ENCODE peak calls at places on chromosomes 7 and 10, in six cellular contexts. J, T, W, S, U and C are unnamed samples. For H3K27me3, the result is how much of the 10 kb centered on the place peaks cover.

GRCh38 chr10:34955391-34955790 is 134.8 kb downstream of the CUL2 start:
- DNase-seq in S (no peak), W (no peak), U (peak), T (no peak), J (no peak), C (peak)

GRCh38 chr7:327305-327931 is 37.4 kb downstream of the FOXL3 start:
- DNase-seq in U (no peak), T (peak), J (no peak), S (no peak), W (no peak), C (no peak)

GRCh38 chr7:116679495-116679894 is 7.5 kb downstream of the MET start:
- DNase-seq in S (no peak), J (no peak), U (no peak), W (no peak), T (no peak), C (no peak)

GRCh38 chr10:28302012-28302667 is 724 bp downstream of the MPP7 start:
- DNase-seq in J (peak), U (no peak), S (peak), T (no peak), W (peak), C (peak)

GRCh38 chr7:55524558-55525310 is 47.6 kb downstream of the VOPP1 start:
- DNase-seq in U (no peak), S (peak), J (no peak), W (no peak), T (no peak), C (no peak)

GRCh38 chr7:18425873-18426520 is 69.6 kb upstream of the HDAC9 start:
- DNase-seq in U (no peak), W (no peak), S (no peak), T (no peak), J (peak), C (no peak)

GRCh38 chr10:96400465-96400864 is 41.7 kb upstream of the OPALIN start:
- DNase-seq in J (no peak), W (no peak), S (no peak), U (no peak), T (no peak), C (no peak)

GRCh38 chr10:131648386-131649020 is 252.3 kb upstream of the PPP2R2D start:
- DNase-seq in T (no peak), W (no peak), J (no peak), U (no peak), S (no peak), C (no peak)

GRCh38 chr7:1961776-1962276 is 270.9 kb downstream of the MAD1L1 start:
- DNase-seq in T (peak), U (peak), J (no peak), W (no peak), S (peak), C (peak)

GRCh38 chr7:71843677-71844076 is 568.5 kb downstream of the CALN1 start:
- DNase-seq in J (no peak), W (no peak), T (no peak), S (no peak), U (no peak), C (no peak)

GRCh38 chr10:11715815-11716494 is 26.2 kb upstream of the ECHDC3 start:
- DNase-seq in W (no peak), J (no peak), S (no peak), U (peak), T (no peak), C (no peak)

GRCh38 chr10:68562666-68563522 is 2.8 kb downstream of the TET1 start:
- DNase-seq in W (peak), J (peak), T (no peak), U (no peak), S (peak), C (peak)

GRCh38 chr7:22193361-22194016 is 163.5 kb downstream of the RAPGEF5 start:
- DNase-seq in J (no peak), T (no peak), U (no peak), W (peak), S (peak), C (peak)

GRCh38 chr7:32905175-32905662 is 13.7 kb upstream of the KBTBD2 start:
- DNase-seq in S (peak), U (peak), J (peak), W (peak), T (peak), C (peak)

GRCh38 chr10:29895436-29895835 is 163.9 kb downstream of the JCAD start:
- DNase-seq in T (no peak), W (peak), J (peak), U (no peak), S (peak), C (peak)

GRCh38 chr10:60951272-60951724 is 7.3 kb upstream of the RHOBTB1 start:
- DNase-seq in W (no peak), J (no peak), T (no peak), S (peak), U (no peak), C (no peak)

GRCh38 chr7:130891254-130892094 is 157.5 kb upstream of the KLF14 start:
- DNase-seq in U (peak), J (peak), S (peak), W (no peak), T (no peak), C (peak)

GRCh38 chr10:26215923-26216576 is 524 bp upstream of the GAD2 start:
- DNase-seq in S (no peak), J (peak), W (peak), U (no peak), T (no peak), C (no peak)

GRCh38 chr7:47577351-47577919 is 4.5 kb downstream of the TNS3 start:
- DNase-seq in T (no peak), W (no peak), U (no peak), S (peak), J (no peak), C (no peak)

GRCh38 chr10:88232029-88232895 is 350.9 kb downstream of the RNLS start:
- DNase-seq in J (peak), S (peak), T (no peak), U (no peak), W (no peak), C (no peak)

GRCh38 chr7:138919256-138919655 is 61.9 kb downstream of the KIAA1549 start:
- DNase-seq in J (no peak), T (no peak), S (no peak), U (no peak), W (no peak), C (peak)

GRCh38 chr7:103003004-103003403 is 71.6 kb downstream of the FBXL13 start:
- DNase-seq in W (no peak), U (no peak), T (no peak), S (peak), J (no peak), C (no peak)

GRCh38 chr7:11130012-11130411 is 156.3 kb downstream of the PHF14 start:
- DNase-seq in S (peak), U (no peak), J (peak), T (no peak), W (no peak), C (peak)

GRCh38 chr7:77687747-77688144 is 8.5 kb upstream of the RSBN1L start:
- DNase-seq in T (no peak), U (no peak), J (no peak), W (no peak), S (no peak), C (no peak)

GRCh38 chr10:89355373-89355772 is 22.5 kb upstream of the IFIT1B start:
- DNase-seq in U (no peak), W (no peak), J (no peak), T (no peak), S (peak), C (no peak)

GRCh38 chr10:79561257-79561656 is 1.1 kb upstream of the SFTPA2 start:
- DNase-seq in J (no peak), W (no peak), U (no peak), T (no peak), S (no peak), C (no peak)

GRCh38 chr7:106598663-106599342 is 62.2 kb downstream of the CCDC71L start:
- DNase-seq in W (peak), T (peak), J (peak), S (peak), U (peak), C (peak)

GRCh38 chr10:58712982-58713381 is 200.3 kb downstream of the BICC1 start:
- DNase-seq in J (no peak), S (no peak), W (peak), T (no peak), U (no peak), C (no peak)

GRCh38 chr7:91112902-91113321 is 151.3 kb upstream of the FZD1 start:
- DNase-seq in T (no peak), J (no peak), S (peak), U (no peak), W (no peak), C (peak)

GRCh38 chr10:35041502-35041879 is 48.6 kb downstream of the CUL2 start:
- DNase-seq in U (no peak), J (no peak), W (no peak), S (no peak), T (no peak), C (peak)

GRCh38 chr10:52485486-52485885 is 171.4 kb downstream of the DKK1 start:
- DNase-seq in U (no peak), J (no peak), T (no peak), W (no peak), S (no peak), C (peak)

GRCh38 chr10:4977025-4977424 is 13.8 kb downstream of the AKR1C1 start:
- DNase-seq in T (no peak), W (no peak), J (no peak), U (no peak), S (no peak), C (no peak)

GRCh38 chr10:70549962-70550845 is 52.3 kb downstream of the PRF1 start:
- DNase-seq in T (peak), W (peak), S (peak), U (peak), J (peak), C (peak)

GRCh38 chr7:6250364-6250833 is 22.0 kb downstream of the CYTH3 start:
- DNase-seq in S (no peak), J (no peak), U (no peak), T (no peak), W (no peak), C (no peak)

GRCh38 chr7:141654551-141654950 is 47.4 kb downstream of the DENND11 start:
- DNase-seq in J (peak), U (peak), T (peak), S (peak), W (peak), C (peak)

GRCh38 chr10:28393956-28394568 is 91.2 kb upstream of the MPP7 start:
- DNase-seq in J (peak), U (peak), T (peak), W (peak), S (peak), C (peak)

GRCh38 chr7:82593780-82594179 is 150.2 kb upstream of the CACNA2D1 start:
- DNase-seq in W (no peak), J (no peak), U (peak), S (no peak), T (no peak), C (no peak)

GRCh38 chr7:82598958-82599357 is 155.4 kb upstream of the CACNA2D1 start:
- DNase-seq in T (no peak), W (no peak), U (peak), J (peak), S (peak), C (peak)

GRCh38 chr7:82595176-82595575 is 151.6 kb upstream of the CACNA2D1 start:
- DNase-seq in W (no peak), J (peak), U (peak), S (no peak), T (no peak), C (peak)

GRCh38 chr7:82592416-82592815 is 148.8 kb upstream of the CACNA2D1 start:
- DNase-seq in U (no peak), J (no peak), S (no peak), T (no peak), W (no peak), C (no peak)

GRCh38 chr7:82594665-82595064 is 151.1 kb upstream of the CACNA2D1 start:
- DNase-seq in W (peak), T (no peak), U (no peak), J (peak), S (peak), C (no peak)
- H3K4me3 ChIP-seq in W (no peak), T (no peak), U (no peak), J (peak), S (no peak), C (no peak)

GRCh38 chr10:78543026-78543748 is 509.5 kb downstream of the RPS24 start:
- DNase-seq in T (no peak), J (no peak), S (no peak), U (peak), W (no peak), C (no peak)
- H3K27me3 ChIP-seq in T (under half), J (under half), S (under half), U (under half), W (under half), C (under half)

GRCh38 chr10:62175256-62175655 is 93.4 kb downstream of the RTKN2 start:
- DNase-seq in J (no peak), W (no peak), T (no peak), U (no peak), S (peak), C (peak)

GRCh38 chr10:62172465-62172864 is 96.2 kb downstream of the RTKN2 start:
- DNase-seq in W (no peak), U (no peak), T (no peak), J (no peak), S (no peak), C (no peak)

GRCh38 chr10:62178568-62178967 is 90.1 kb downstream of the RTKN2 start:
- DNase-seq in J (no peak), W (no peak), U (no peak), T (no peak), S (no peak), C (no peak)

GRCh38 chr10:62180677-62181076 is 88.0 kb downstream of the RTKN2 start:
- DNase-seq in J (no peak), S (no peak), T (no peak), U (no peak), W (no peak), C (no peak)

DNA sequence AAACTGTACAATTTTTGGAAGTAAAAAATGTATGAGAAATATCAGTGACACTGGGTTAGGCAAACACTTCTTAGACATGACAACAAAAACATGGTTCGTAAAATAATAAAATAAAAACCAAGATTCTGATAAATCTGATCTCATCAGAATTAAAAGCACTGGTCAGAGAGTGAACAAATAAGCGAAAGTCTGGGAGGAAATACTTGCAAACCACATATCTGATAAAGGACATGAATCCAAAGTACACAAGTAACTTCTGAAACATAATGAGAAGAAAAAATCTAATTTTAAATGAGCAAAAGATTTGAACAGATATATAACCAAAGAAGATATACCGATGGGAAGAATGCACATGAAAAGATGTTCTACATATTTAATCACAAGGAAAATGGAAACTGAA is 91.5 kb downstream of the RTKN2 start:
- DNase-seq in S (no peak), W (no peak), J (no peak), U (no peak), T (no peak), C (no peak)
- H3K4me3 ChIP-seq in S (no peak), W (no peak), J (no peak), U (no peak), T (no peak), C (no peak)

GRCh38 chr10:44854693-44855350 is 56.3 kb upstream of the TMEM72 start:
- DNase-seq in T (no peak), W (peak), S (no peak), J (no peak), U (no peak), C (no peak)
- H3K27me3 ChIP-seq in T (under half), W (under half), S (under half), J (under half), U (under half), C (under half)